ENCODE peak calls at places on chromosomes 6 and 20, in four cellular contexts. N is iris pigment epithelial cell, C is hepatocyte, G is SJSA1. M is an unnamed sample.

GRCh38 chr6:125904871-125905270 is 51.7 kb upstream of the HINT3 start:
- DNase-seq in N (peak), C (no peak), G (no peak), M (no peak)

GRCh38 chr6:42745083-42745637 is 743 bp downstream of the TBCC start:
- DNase-seq in N (peak), C (no peak), G (no peak), M (no peak)

GRCh38 chr6:1820165-1820564 is 210.4 kb downstream of the FOXC1 start:
- DNase-seq in N (peak), C (no peak), G (no peak), M (no peak)

GRCh38 chr6:32885698-32886286 is 31.8 kb downstream of the PSMB9 start:
- DNase-seq in N (peak), C (peak), G (no peak), M (peak)

GRCh38 chr6:31718294-31718693 is 3.1 kb downstream of the LY6G6D start:
- DNase-seq in N (no peak), C (no peak), G (no peak), M (no peak)

GRCh38 chr6:40754481-40755045 is 167.4 kb upstream of the LRFN2 start:
- DNase-seq in N (no peak), C (no peak), G (no peak), M (no peak)

GRCh38 chr6:46219661-46220060 is 48.9 kb upstream of the ENPP5 start:
- DNase-seq in N (no peak), C (no peak), G (no peak), M (no peak)

GRCh38 chr20:419556-420168 is 11.6 kb downstream of the RBCK1 start:
- DNase-seq in N (no peak), C (no peak), G (no peak), M (no peak)

GRCh38 chr20:5844063-5844681 is 94.0 kb downstream of the SHLD1 start:
- DNase-seq in N (peak), C (no peak), G (no peak), M (peak)

GRCh38 chr6:20952605-20953004 is 418.3 kb downstream of the CDKAL1 start:
- DNase-seq in N (peak), C (peak), G (peak), M (peak)

GRCh38 chr6:149929422-149929821 is 6.5 kb upstream of the RAET1G start:
- DNase-seq in N (no peak), C (no peak), G (peak), M (no peak)

GRCh38 chr6:135505648-135506047 is 8.1 kb upstream of the AHI1 start:
- DNase-seq in N (no peak), C (peak), G (no peak), M (no peak)

GRCh38 chr6:31582230-31582601 is at the start of gene LTB:
- DNase-seq in N (no peak), C (no peak), G (no peak), M (no peak)

GRCh38 chr6:22622390-22622789 is 53.0 kb downstream of the HDGFL1 start:
- DNase-seq in N (no peak), C (no peak), G (no peak), M (no peak)

GRCh38 chr6:1988843-1989242 is 256.6 kb downstream of the GMDS start:
- DNase-seq in N (no peak), C (no peak), G (no peak), M (no peak)

GRCh38 chr20:11155156-11155805 is 481.5 kb upstream of the JAG1 start:
- DNase-seq in N (no peak), C (no peak), G (no peak), M (no peak)

GRCh38 chr6:4614637-4615036 is 161.6 kb upstream of the CDYL start:
- DNase-seq in N (no peak), C (no peak), G (no peak), M (no peak)

GRCh38 chr20:41318271-41318649 is 729 bp upstream of the ZHX3 start:
- DNase-seq in N (no peak), C (peak), G (no peak), M (no peak)

GRCh38 chr6:20693466-20694063 is 159.3 kb downstream of the CDKAL1 start:
- DNase-seq in N (peak), C (no peak), G (no peak), M (no peak)

GRCh38 chr6:11609324-11610071 is 71.9 kb downstream of the TMEM170B start:
- DNase-seq in N (peak), C (no peak), G (peak), M (peak)

GRCh38 chr6:121932071-121933009 is 467.1 kb upstream of the HSF2 start:
- DNase-seq in N (peak), C (peak), G (peak), M (no peak)